ENCODE peak calls at places on chromosomes 7 and 10, in four cellular contexts. F, Q, O and V are unnamed samples.
A peak's percentile ranks its signal among the peaks of the same experiment; 100 is the strongest.

GRCh38 chr7:5237286-5237685 is 45.5 kb upstream of the SLC29A4 start:
- DNase-seq in F (no peak), Q (no peak), O (peak; percentile 56), V (no peak)

GRCh38 chr10:130961506-130962239 is 349.8 kb downstream of the TCERG1L start:
- DNase-seq in F (no peak), Q (no peak), O (no peak), V (no peak)

GRCh38 chr7:90239625-90240228 is 5.2 kb upstream of the CFAP69 start:
- DNase-seq in F (no peak), Q (no peak), O (no peak), V (no peak)

GRCh38 chr10:11141571-11142091 is 124.0 kb downstream of the CELF2 start:
- DNase-seq in F (no peak), Q (no peak), O (no peak), V (no peak)

GRCh38 chr7:46286346-46286745 is 365.3 kb upstream of the IGFBP3 start:
- DNase-seq in F (no peak), Q (no peak), O (no peak), V (no peak)

GRCh38 chr10:44984671-44985101 is 6.1 kb upstream of the DEPP1 start:
- DNase-seq in F (no peak), Q (no peak), O (no peak), V (no peak)

GRCh38 chr7:107559864-107560263 is 3.9 kb downstream of the COG5 start:
- DNase-seq in F (no peak), Q (no peak), O (no peak), V (no peak)

GRCh38 chr7:12418452-12418851 is 14.8 kb upstream of the VWDE start:
- DNase-seq in F (no peak), Q (no peak), O (no peak), V (no peak)

GRCh38 chr7:91164948-91165845 is 99.0 kb upstream of the FZD1 start:
- DNase-seq in F (no peak), Q (no peak), O (peak; percentile 82), V (peak; percentile 38)

GRCh38 chr7:36600869-36601530 is 123.3 kb downstream of the AOAH start:
- DNase-seq in F (no peak), Q (no peak), O (peak; percentile 15), V (no peak)

GRCh38 chr7:117259626-117260025 is 63.2 kb downstream of the WNT2 start:
- DNase-seq in F (no peak), Q (no peak), O (no peak), V (no peak)

GRCh38 chr7:27110163-27110976 is 7.9 kb upstream of the HOXA2 start:
- DNase-seq in F (no peak), Q (no peak), O (peak; percentile 39), V (no peak)

GRCh38 chr7:24978837-24979469 is 1.0 kb downstream of the OSBPL3 start:
- DNase-seq in F (peak; percentile 13), Q (no peak), O (peak; percentile 28), V (no peak)

GRCh38 chr7:32516551-32517082 is 21.3 kb downstream of the AVL9 start:
- DNase-seq in F (no peak), Q (no peak), O (peak; percentile 27), V (no peak)

GRCh38 chr7:101589052-101589451 is 40.0 kb downstream of the MYL10 start:
- DNase-seq in F (no peak), Q (no peak), O (no peak), V (no peak)

GRCh38 chr7:150568714-150569113 is 1.5 kb downstream of the GIMAP4 start:
- DNase-seq in F (no peak), Q (no peak), O (no peak), V (no peak)

GRCh38 chr10:35639651-35640311 is 2.3 kb downstream of the FZD8 start:
- DNase-seq in F (peak; percentile 45), Q (no peak), O (no peak), V (no peak)

GRCh38 chr7:117008849-117009531 is 55.7 kb downstream of the ST7 start:
- DNase-seq in F (no peak), Q (peak; percentile 6), O (peak; percentile 51), V (no peak)

GRCh38 chr10:33571616-33572015 is 237.1 kb upstream of the NRP1 start:
- DNase-seq in F (no peak), Q (no peak), O (peak; percentile 18), V (no peak)

GRCh38 chr10:20635545-20635944 is 261.6 kb downstream of the NEBL start:
- DNase-seq in F (no peak), Q (no peak), O (no peak), V (no peak)

GRCh38 chr10:86951184-86951761 is 6.1 kb downstream of the MMRN2 start:
- DNase-seq in F (no peak), Q (no peak), O (no peak), V (no peak)

GRCh38 chr7:21450876-21451275 is 23.0 kb downstream of the SP4 start:
- DNase-seq in F (no peak), Q (no peak), O (no peak), V (no peak)

GRCh38 chr7:65839846-65840245 is 33.0 kb upstream of the VKORC1L1 start:
- DNase-seq in F (no peak), Q (no peak), O (no peak), V (no peak)